ENCODE peak calls at places on chromosomes 12 and 14, in six cellular contexts. P is CD8-positive, alpha-beta memory T cell; T is ovary; O is keratinocyte; J is astrocyte of the cerebellum; S is stimulated activated naive B cell treated with anti-CD40 and anti-IgM and Interleukin-4, amounts not matched to agents 10 μg/mL and 1 μg/mL and 100 μg/mL, for 72 hours. A is an unnamed sample.

GRCh38 chr12:68157295-68157871 is 2.2 kb downstream of the IFNG start:
- DNase-seq in P (no peak), T (no peak), O (no peak), J (no peak), S (no peak), A (no peak)

GRCh38 chr12:108731866-108732461 is 646 bp upstream of the CORO1C start:
- DNase-seq in P (peak; percentile 96), T (peak; percentile 100), O (peak; percentile 97), J (peak; percentile 96), S (peak; percentile 92), A (peak; percentile 95)

GRCh38 chr12:52279683-52280318 is 5.4 kb downstream of the KRT86 start:
- DNase-seq in P (no peak), T (no peak), O (no peak), J (no peak), S (no peak), A (no peak)

GRCh38 chr12:52045794-52046199 is 5.4 kb upstream of the NR4A1 start:
- DNase-seq in P (no peak), T (peak; percentile 60), O (no peak), J (no peak), S (no peak), A (no peak)

GRCh38 chr14:90760591-90761316 is 55.5 kb downstream of the TTC7B start:
- DNase-seq in P (no peak), T (no peak), O (no peak), J (peak; percentile 4), S (no peak), A (no peak)

GRCh38 chr14:76268700-76269099 is 107.2 kb upstream of the ESRRB start:
- DNase-seq in P (no peak), T (no peak), O (no peak), J (no peak), S (no peak), A (no peak)

GRCh38 chr14:67428501-67429031 is 16.6 kb upstream of the PLEK2 start:
- DNase-seq in P (no peak), T (no peak), O (no peak), J (peak; percentile 24), S (no peak), A (no peak)

GRCh38 chr12:115044073-115044472 is 360.1 kb upstream of the TBX3 start:
- DNase-seq in P (no peak), T (no peak), O (no peak), J (no peak), S (no peak), A (no peak)

GRCh38 chr12:15982471-15982870 is 71.3 kb downstream of the DERA start:
- DNase-seq in P (no peak), T (no peak), O (no peak), J (peak; percentile 52), S (no peak), A (no peak)

GRCh38 chr12:111055181-111055880 is 135.0 kb upstream of the MYL2 start:
- DNase-seq in P (no peak), T (no peak), O (no peak), J (no peak), S (no peak), A (no peak)

GRCh38 chr12:5148880-5149279 is 105.2 kb downstream of the KCNA5 start:
- DNase-seq in P (no peak), T (no peak), O (no peak), J (no peak), S (no peak), A (no peak)

GRCh38 chr14:81435578-81436295 is 35.6 kb upstream of the STON2 start:
- DNase-seq in P (no peak), T (peak; percentile 75), O (peak; percentile 35), J (no peak), S (peak; percentile 10), A (peak; percentile 30)

GRCh38 chr12:115398311-115398781 is 714.4 kb upstream of the TBX3 start:
- DNase-seq in P (no peak), T (no peak), O (no peak), J (no peak), S (no peak), A (no peak)

GRCh38 chr12:79766705-79767464 is 76.1 kb upstream of the PAWR start:
- DNase-seq in P (no peak), T (no peak), O (no peak), J (no peak), S (no peak), A (no peak)

GRCh38 chr14:103099733-103100280 is 5.3 kb downstream of the EXOC3L4 start:
- DNase-seq in P (no peak), T (no peak), O (no peak), J (no peak), S (no peak), A (no peak)

GRCh38 chr14:76929927-76930326 is 98.6 kb downstream of the IRF2BPL start:
- DNase-seq in P (peak; percentile 38), T (no peak), O (no peak), J (no peak), S (no peak), A (peak; percentile 81)

GRCh38 chr14:24817638-24818053 is 183.7 kb upstream of the GZMB start:
- DNase-seq in P (no peak), T (no peak), O (no peak), J (peak; percentile 53), S (no peak), A (no peak)

GRCh38 chr12:29681996-29682534 is 101.7 kb downstream of the TMTC1 start:
- DNase-seq in P (no peak), T (no peak), O (no peak), J (no peak), S (no peak), A (no peak)

GRCh38 chr12:11067514-11067913 is 5.4 kb upstream of the TAS2R46 start:
- DNase-seq in P (no peak), T (no peak), O (no peak), J (peak; percentile 6), S (no peak), A (no peak)

GRCh38 chr12:121628037-121628436 is 1.7 kb downstream of the ORAI1 start:
- DNase-seq in P (no peak), T (peak; percentile 62), O (no peak), J (no peak), S (peak; percentile 15), A (no peak)